ENCODE peak calls at places on chromosomes 4 and X, in seven cellular contexts. D, W, N, F, R, V and B are unnamed samples. For H3K27me3, the result is how much of the 10 kb centered on the place peaks cover.

GRCh38 chrX:6187256-6187655 is 41.4 kb downstream of the NLGN4X start:
- DNase-seq in W (no peak), V (no peak), N (no peak), F (no peak), D (no peak), R (no peak), B (no peak)

GRCh38 chrX:109533631-109534030 is 3.0 kb upstream of the NXT2 start:
- DNase-seq in V (no peak), N (no peak), R (no peak), D (peak), W (no peak), F (peak), B (no peak)

GRCh38 chr4:56148428-56148827 is 199.7 kb downstream of the CEP135 start:
- DNase-seq in D (no peak), N (no peak), W (no peak), R (no peak), F (no peak), V (no peak), B (no peak)

GRCh38 chr4:183670251-183670650 is 11.2 kb downstream of the TRAPPC11 start:
- DNase-seq in F (no peak), V (no peak), D (peak), N (no peak), R (no peak), W (no peak), B (no peak)

GRCh38 chr4:105453550-105454201 is 20.2 kb downstream of the PPA2 start:
- DNase-seq in W (no peak), F (no peak), D (peak), R (peak), N (no peak), V (no peak), B (no peak)

GRCh38 chrX:151397741-151398070 is 700 bp downstream of the VMA21 start:
- DNase-seq in W (no peak), D (peak), R (no peak), V (no peak), N (no peak), F (peak), B (no peak)

GRCh38 chr4:21531048-21531447 is 417.5 kb downstream of the KCNIP4 start:
- DNase-seq in W (no peak), R (no peak), D (no peak), V (no peak), F (no peak), N (no peak), B (no peak)

GRCh38 chrX:54288277-54288676 is 69.6 kb downstream of the WNK3 start:
- DNase-seq in W (no peak), V (no peak), R (no peak), D (no peak), N (no peak), F (no peak), B (no peak)

GRCh38 chrX:132267392-132267791 is 48.1 kb upstream of the RAP2C start:
- DNase-seq in V (no peak), R (no peak), D (no peak), F (no peak), W (no peak), N (no peak), B (peak)

GRCh38 chrX:103734125-103734760 is 23.5 kb downstream of the TMEM31 start:
- DNase-seq in N (no peak), R (no peak), D (peak), V (no peak), F (no peak), W (no peak), B (no peak)

GRCh38 chr4:1752284-1753041 is 31.1 kb downstream of the TACC3 start:
- DNase-seq in D (no peak), V (no peak), N (no peak), W (no peak), F (no peak), R (peak), B (no peak)

GRCh38 chrX:26050099-26050498 is 88.0 kb upstream of the MAGEB18 start:
- DNase-seq in R (no peak), W (no peak), V (no peak), D (no peak), N (no peak), F (peak), B (no peak)

GRCh38 chrX:55356609-55357008 is 91.9 kb upstream of the PAGE3 start:
- DNase-seq in D (no peak), N (no peak), F (no peak), W (no peak), R (no peak), V (no peak), B (no peak)

GRCh38 chr4:30757357-30757756 is 37.2 kb downstream of the PCDH7 start:
- DNase-seq in R (no peak), D (peak), V (no peak), W (no peak), N (no peak), F (peak), B (no peak)

GRCh38 chr4:129355529-129355928 is 259.6 kb downstream of the C4orf33 start:
- DNase-seq in D (peak), V (no peak), F (peak), N (no peak), W (no peak), R (peak), B (peak)

GRCh38 chr4:106898621-106899230 is 137.4 kb downstream of the DKK2 start:
- DNase-seq in V (no peak), W (no peak), F (peak), R (peak), D (peak), N (no peak), B (peak)

GRCh38 chrX:50721771-50722521 is 92.0 kb downstream of the SHROOM4 start:
- DNase-seq in N (no peak), D (peak), V (no peak), R (peak), W (no peak), F (no peak), B (no peak)

GRCh38 chr4:85741921-85742591 is 267.1 kb downstream of the ARHGAP24 start:
- DNase-seq in R (no peak), D (no peak), N (no peak), V (no peak), F (no peak), W (peak), B (no peak)

GRCh38 chr4:185011408-185011807 is 6.9 kb upstream of the HELT start:
- DNase-seq in V (peak), R (peak), N (no peak), D (no peak), F (peak), W (peak), B (no peak)

GRCh38 chrX:40140706-40141499 is 43.1 kb upstream of the BCOR start:
- DNase-seq in V (no peak), D (peak), F (no peak), N (peak), W (peak), R (peak), B (no peak)

GRCh38 chr4:98828801-98829200 is 100.1 kb downstream of the EIF4E start:
- DNase-seq in N (no peak), R (peak), V (peak), D (peak), F (peak), W (no peak), B (peak)

GRCh38 chrX:131146702-131147101 is 88.6 kb downstream of the ARHGAP36 start:
- DNase-seq in F (no peak), W (no peak), V (no peak), R (no peak), N (no peak), D (no peak), B (no peak)

GRCh38 chr4:125016892-125017299 is 297.9 kb upstream of the FAT4 start:
- DNase-seq in D (no peak), W (no peak), F (no peak), V (no peak), R (no peak), N (no peak), B (no peak)

GRCh38 chr4:24881508-24882071 is 31.3 kb downstream of the CCDC149 start:
- DNase-seq in D (no peak), N (no peak), V (no peak), W (no peak), F (peak), R (peak), B (no peak)

GRCh38 chr4:137310593-137311490 is 221.5 kb downstream of the PCDH18 start:
- DNase-seq in F (peak), R (no peak), W (no peak), V (no peak), N (no peak), D (peak), B (no peak)

GRCh38 chr4:168811793-168812651 is 198.0 kb downstream of the CBR4 start:
- DNase-seq in D (peak), R (no peak), N (no peak), F (no peak), W (no peak), V (no peak), B (no peak)

GRCh38 chrX:69424161-69424560 is 80.0 kb upstream of the NALF2 start:
- DNase-seq in D (no peak), W (no peak), V (no peak), N (no peak), R (peak), F (peak), B (no peak)

GRCh38 chr4:124753941-124754581 is 41.5 kb upstream of the ANKRD50 start:
- DNase-seq in F (peak), N (no peak), R (no peak), W (peak), V (no peak), D (no peak), B (no peak)

GRCh38 chr4:157459789-157460188 is 239.3 kb downstream of the GRIA2 start:
- DNase-seq in W (no peak), F (no peak), V (no peak), N (no peak), D (no peak), R (no peak), B (no peak)

GRCh38 chr4:19982556-19982955 is 269.1 kb upstream of the SLIT2 start:
- DNase-seq in D (peak), N (no peak), F (peak), V (no peak), W (no peak), R (no peak), B (no peak)

GRCh38 chr4:55865228-55865806 is 11.9 kb downstream of the EXOC1 start:
- DNase-seq in V (no peak), W (no peak), N (no peak), R (no peak), F (peak), D (peak), B (no peak)

GRCh38 chr4:145195167-145195952 is 15.0 kb upstream of the OTUD4 start:
- DNase-seq in F (peak), W (no peak), N (no peak), D (no peak), V (no peak), R (peak), B (no peak)

GRCh38 chrX:9880912-9881311 is 86.2 kb upstream of the CLDN34 start:
- DNase-seq in N (no peak), R (no peak), F (no peak), W (no peak), D (no peak), V (no peak), B (no peak)

GRCh38 chrX:9566150-9566621 is 101.3 kb downstream of the TBL1X start:
- DNase-seq in V (peak), W (peak), D (peak), N (peak), F (peak), R (no peak), B (peak)

GRCh38 chrX:24243692-24244091 is 70.2 kb downstream of the SUPT20HL2 start:
- DNase-seq in D (no peak), W (no peak), R (no peak), N (no peak), F (no peak), V (no peak), B (no peak)

GRCh38 chrX:11064851-11065600 is 46.1 kb upstream of the HCCS start:
- DNase-seq in W (no peak), F (peak), D (peak), N (no peak), V (no peak), R (peak), B (no peak)

GRCh38 chr4:74503580-74503979 is 58.6 kb downstream of the AREG start:
- DNase-seq in W (no peak), V (no peak), F (peak), N (no peak), R (no peak), D (peak), B (no peak)

GRCh38 chr4:176988226-176988625 is 195.5 kb upstream of the VEGFC start:
- DNase-seq in W (no peak), D (peak), R (peak), N (no peak), V (no peak), F (peak), B (peak)

GRCh38 chr4:73414936-73415271 is 10.8 kb downstream of the ALB start:
- DNase-seq in V (no peak), D (no peak), N (no peak), W (no peak), R (no peak), F (no peak), B (no peak)

DNA sequence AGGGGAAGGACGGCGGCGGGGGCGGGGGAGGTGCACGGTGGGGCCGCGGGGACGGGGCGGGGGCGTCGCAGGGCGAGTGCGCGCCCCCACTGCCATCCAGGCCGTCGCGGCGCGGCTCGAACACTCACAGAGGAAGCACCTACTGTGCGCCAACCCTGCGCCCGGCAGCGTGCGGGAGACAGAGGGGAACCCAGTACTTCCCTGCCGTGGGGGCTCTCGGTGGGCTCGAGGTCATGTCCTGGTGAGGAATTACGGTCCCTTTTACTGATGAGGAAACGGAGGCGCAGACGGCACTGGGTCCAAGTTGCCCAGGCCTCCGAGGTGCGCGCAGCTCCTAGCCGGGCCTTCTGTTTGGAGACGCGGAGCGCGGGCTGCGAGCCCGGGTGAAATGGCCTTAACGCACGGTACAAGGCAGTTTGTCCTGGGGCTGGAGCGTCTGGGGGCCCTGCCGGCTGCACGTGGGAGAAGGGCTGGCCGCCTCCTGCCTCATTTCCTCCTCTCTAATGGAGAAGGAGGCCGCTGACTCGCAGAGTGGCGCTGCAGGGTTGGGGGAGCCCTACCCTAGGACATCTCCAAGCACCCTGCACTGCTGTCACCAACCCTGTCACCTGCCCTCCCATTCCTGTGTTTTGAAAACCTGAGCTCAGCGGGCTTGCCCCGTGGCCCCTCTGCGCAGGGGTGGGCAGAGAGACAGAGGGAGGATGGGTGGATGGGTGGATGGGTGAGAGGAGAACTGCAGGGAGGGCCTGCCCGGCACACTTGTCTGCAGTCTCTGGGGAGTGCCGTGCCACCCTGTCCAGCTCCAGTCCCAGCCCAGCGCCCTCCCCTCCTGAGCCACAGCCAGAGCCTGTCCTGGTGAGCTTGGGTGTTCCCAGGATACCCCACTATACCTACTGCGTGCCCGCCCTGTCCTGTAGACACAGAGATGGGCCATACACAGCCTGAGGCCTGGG is 106.0 kb downstream of the ADRA2C start:
- DNase-seq in F (no peak), D (no peak), N (no peak), W (no peak), V (no peak), R (peak), B (no peak)
- H3K27me3 ChIP-seq in F (under half), D (under half), N (under half), W (under half), V (under half), R (under half), B (under half)

GRCh38 chr4:110623710-110624015 is 786 bp upstream of the PITX2 start:
- DNase-seq in F (no peak), R (no peak), V (no peak), D (no peak), W (no peak), N (no peak), B (no peak)
- H3K27me3 ChIP-seq in F (half or more), R (under half), V (half or more), D (half or more), W (half or more), N (under half), B (under half)

DNA sequence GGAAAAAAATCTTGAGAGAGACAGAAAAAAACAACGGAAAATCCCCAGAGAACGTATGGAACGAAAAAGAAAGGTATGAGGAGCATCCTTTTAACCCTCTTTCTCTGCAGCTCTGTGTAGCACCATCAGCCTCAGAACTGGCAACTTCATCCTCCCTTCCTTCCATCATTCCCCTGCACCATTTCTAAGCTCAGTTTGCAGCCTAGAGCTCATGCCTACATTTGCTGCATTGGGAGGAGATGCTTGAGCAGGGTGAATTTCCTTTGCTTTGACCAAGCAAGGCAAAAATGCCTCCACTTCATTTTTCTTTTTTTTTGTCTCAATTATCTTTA is 67.9 kb downstream of the ANK2 start:
- DNase-seq in F (no peak), N (no peak), W (no peak), V (no peak), R (no peak), D (no peak), B (no peak)
- H3K27me3 ChIP-seq in F (under half), N (under half), W (under half), V (under half), R (under half), D (under half), B (under half)

GRCh38 chrX:44651347-44651746 is 108.7 kb upstream of the FUNDC1 start:
- DNase-seq in F (no peak), V (no peak), N (no peak), D (peak), R (peak), W (peak), B (no peak)
- H3K27me3 ChIP-seq in F (under half), V (under half), N (under half), D (under half), R (under half), W (under half), B (under half)

GRCh38 chr4:3874525-3875110 is 108.4 kb downstream of the ADRA2C start:
- DNase-seq in D (no peak), V (no peak), N (no peak), R (no peak), F (no peak), W (no peak), B (no peak)

GRCh38 chr4:3877868-3878267 is 111.7 kb downstream of the ADRA2C start:
- DNase-seq in D (no peak), N (no peak), R (no peak), V (no peak), W (no peak), F (no peak), B (no peak)

GRCh38 chr4:3873446-3874415 is 107.5 kb downstream of the ADRA2C start:
- DNase-seq in W (no peak), R (peak), V (no peak), F (no peak), D (no peak), N (no peak), B (no peak)

GRCh38 chr4:3877236-3877635 is 111.1 kb downstream of the ADRA2C start:
- DNase-seq in D (no peak), V (no peak), R (no peak), W (no peak), N (no peak), F (no peak), B (no peak)

GRCh38 chr4:3875466-3875865 is 109.3 kb downstream of the ADRA2C start:
- DNase-seq in D (no peak), R (no peak), W (no peak), N (no peak), F (no peak), V (no peak), B (no peak)
- H3K27me3 ChIP-seq in D (under half), R (under half), W (under half), N (under half), F (half or more), V (under half), B (under half)

GRCh38 chr4:23268072-23268771 is 575.5 kb downstream of the GBA3 start:
- DNase-seq in V (no peak), F (no peak), N (no peak), D (no peak), R (no peak), W (no peak), B (no peak)

GRCh38 chr4:23260510-23260909 is 567.8 kb downstream of the GBA3 start:
- DNase-seq in W (no peak), N (no peak), V (no peak), D (no peak), F (no peak), R (no peak), B (no peak)

GRCh38 chr4:23269583-23269982 is 576.8 kb downstream of the GBA3 start:
- DNase-seq in W (no peak), F (no peak), D (no peak), V (no peak), N (no peak), R (no peak), B (no peak)

DNA sequence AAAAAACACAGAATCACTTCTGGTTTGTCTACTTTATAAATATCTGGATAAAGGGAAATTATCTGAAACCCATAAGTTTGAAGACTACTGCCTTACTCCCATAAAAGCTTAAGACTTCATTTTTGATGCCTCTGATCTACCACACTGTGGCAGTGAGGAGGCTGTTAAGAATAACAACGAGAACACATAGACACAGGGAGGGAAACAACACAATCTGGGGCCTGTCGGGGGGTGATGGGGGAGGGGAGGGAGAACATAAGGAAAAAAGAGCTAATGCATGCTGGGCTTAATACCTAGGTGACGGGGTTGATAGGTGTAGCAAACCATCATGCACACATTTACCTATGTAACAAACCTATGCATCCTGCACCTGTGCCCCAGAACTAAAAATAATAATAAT is 573.7 kb downstream of the GBA3 start:
- DNase-seq in N (no peak), V (no peak), W (no peak), F (no peak), D (no peak), R (peak), B (no peak)
- H3K27me3 ChIP-seq in N (under half), V (under half), W (under half), F (under half), D (under half), R (under half), B (under half)

DNA sequence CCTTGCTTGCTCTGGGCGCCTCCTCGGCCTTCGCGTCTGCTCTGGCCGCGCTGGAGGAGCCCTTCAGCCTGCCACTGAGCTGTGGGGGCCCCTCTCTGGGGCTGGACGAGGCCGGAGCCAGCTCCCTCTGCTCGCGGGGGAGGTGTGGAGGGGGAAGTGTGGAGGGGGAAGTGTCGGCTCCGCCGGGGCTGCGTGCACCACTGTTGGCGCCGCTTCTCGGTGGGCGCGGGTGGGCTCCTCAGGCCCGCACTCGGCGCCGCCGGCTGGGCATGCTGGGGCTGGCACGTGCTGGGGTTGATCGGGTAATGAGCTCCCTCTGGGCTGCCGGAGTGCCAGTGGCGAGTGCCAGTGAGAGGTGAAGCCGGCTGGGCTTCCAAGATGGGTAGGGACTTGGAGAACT is 116.7 kb downstream of the CPXCR1 start:
- DNase-seq in W (no peak), F (no peak), R (no peak), N (no peak), D (no peak), V (no peak), B (no peak)
- H3K27me3 ChIP-seq in W (under half), F (under half), R (under half), N (under half), D (under half), V (under half), B (under half)